ENCODE peak calls at places on chromosomes 2 and 18, in six cellular contexts. S is prostate gland, B is H9, Z is astrocyte of the spinal cord, R is brain microvascular endothelial cell, C is breast epithelium. U is an unnamed sample.

GRCh38 chr2:65436169-65436824 is 3.9 kb upstream of the SPRED2 start:
- DNase-seq in S (peak), C (peak), R (peak), B (peak), Z (peak), U (peak)

GRCh38 chr18:59493019-59493418 is 134.0 kb upstream of the LMAN1 start:
- DNase-seq in R (no peak), Z (no peak), B (no peak), S (no peak), C (no peak), U (no peak)

GRCh38 chr18:72871091-72871490 is 3.3 kb upstream of the NETO1 start:
- DNase-seq in C (no peak), R (peak), Z (peak), B (no peak), S (no peak), U (no peak)

GRCh38 chr2:100757621-100758394 is 62.1 kb upstream of the NPAS2 start:
- DNase-seq in C (no peak), S (no peak), R (peak), Z (peak), B (no peak), U (no peak)

GRCh38 chr2:197037863-197038398 is 111.4 kb upstream of the PGAP1 start:
- DNase-seq in R (no peak), C (no peak), B (no peak), Z (no peak), S (no peak), U (no peak)

GRCh38 chr2:108593547-108594098 is 59.4 kb downstream of the LIMS1 start:
- DNase-seq in C (no peak), R (peak), Z (peak), B (no peak), S (no peak), U (no peak)

GRCh38 chr2:236317938-236318396 is 53.8 kb upstream of the ASB18 start:
- DNase-seq in C (no peak), S (peak), R (no peak), B (no peak), Z (no peak), U (no peak)

GRCh38 chr2:148989882-148990493 is 48.5 kb upstream of the LYPD6B start:
- DNase-seq in Z (peak), R (peak), S (peak), C (no peak), B (peak), U (peak)

GRCh38 chr2:118055512-118056164 is 32.6 kb upstream of the INSIG2 start:
- DNase-seq in C (no peak), Z (no peak), S (no peak), R (no peak), B (no peak), U (no peak)

GRCh38 chr2:8453904-8454302 is 228.0 kb upstream of the ID2 start:
- DNase-seq in S (no peak), C (no peak), B (no peak), R (no peak), Z (peak), U (no peak)

GRCh38 chr2:73000808-73001570 is 70.5 kb downstream of the SFXN5 start:
- DNase-seq in S (no peak), B (peak), Z (no peak), C (no peak), R (no peak), U (no peak)

GRCh38 chr2:20108655-20109396 is 57.4 kb upstream of the LAPTM4A start:
- DNase-seq in R (no peak), S (no peak), C (no peak), B (no peak), Z (no peak), U (no peak)

GRCh38 chr2:10560626-10561025 is 112.5 kb upstream of the ODC1 start:
- DNase-seq in Z (no peak), S (no peak), R (no peak), B (no peak), C (no peak), U (no peak)
- TF ChIP-seq CTCF in Z (no peak), S (no peak), R (no peak), B (no peak), C (no peak), U (no peak)

DNA sequence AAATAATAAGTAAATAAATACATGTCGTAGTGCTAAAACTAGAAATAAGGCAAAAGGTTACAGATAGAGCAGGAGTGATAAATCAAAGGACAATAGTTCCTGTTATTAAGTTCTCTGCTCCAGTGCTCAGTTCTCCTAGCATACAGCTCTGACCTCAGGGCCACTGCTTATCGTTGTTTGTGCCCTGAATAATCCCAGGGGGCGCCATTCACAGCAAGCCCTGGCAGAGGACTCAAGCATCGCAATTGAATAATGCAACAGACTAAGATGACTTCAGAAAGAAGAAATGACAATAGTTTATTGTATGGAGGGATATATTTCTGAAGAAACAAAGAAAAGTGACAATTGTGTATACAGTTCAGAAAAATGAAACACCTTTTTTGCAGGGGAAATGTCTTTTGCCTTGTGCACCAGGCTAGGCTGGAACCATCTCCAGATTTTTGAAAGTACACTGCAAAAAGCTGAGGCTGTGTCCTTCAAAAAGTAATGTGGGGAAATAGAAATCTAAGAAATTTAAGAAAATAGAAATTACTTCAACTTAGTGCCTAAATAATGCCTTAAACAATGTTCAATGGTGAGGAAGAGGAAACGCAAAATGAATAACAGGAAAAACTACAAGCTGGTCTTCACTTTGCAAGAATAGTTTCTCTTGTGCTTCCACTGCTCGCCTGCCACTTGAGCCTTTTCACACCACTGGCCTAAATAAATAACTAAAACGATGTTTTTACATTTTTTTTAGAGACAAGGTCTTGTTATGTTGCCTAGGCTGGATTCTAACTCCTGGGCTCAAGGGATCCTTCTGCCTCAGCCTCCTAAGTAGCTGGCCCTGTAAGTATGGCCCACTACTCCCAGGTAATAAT is 19.0 kb upstream of the CCNYL1 start:
- DNase-seq in B (peak), R (peak), Z (no peak), S (no peak), C (no peak), U (no peak)
- TF ChIP-seq CTCF in B (peak), R (peak), Z (peak), S (no peak), C (no peak), U (no peak)

DNA sequence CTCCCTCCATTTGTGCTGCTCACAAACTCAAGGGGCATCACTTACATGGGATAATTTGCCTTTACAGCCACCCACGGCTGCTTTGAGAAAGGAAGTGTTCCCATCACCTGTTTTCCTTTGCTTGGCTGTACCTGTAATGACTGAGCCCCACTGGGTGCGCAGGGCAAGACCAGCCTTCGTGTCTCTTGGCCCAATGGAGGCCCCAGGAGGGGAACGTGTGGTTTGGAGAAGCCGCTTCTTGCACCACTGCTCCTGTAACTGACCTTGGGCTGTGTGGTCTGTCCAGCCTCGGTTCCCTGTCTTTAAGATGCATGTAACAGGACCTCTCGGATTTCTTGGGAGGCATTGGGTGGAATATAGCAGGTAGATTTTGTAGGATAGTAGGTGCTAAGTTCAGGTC is 41.1 kb downstream of the LDLRAD4 start:
- DNase-seq in S (no peak), Z (no peak), C (no peak), B (no peak), R (no peak), U (no peak)
- TF ChIP-seq CTCF in S (no peak), Z (no peak), C (no peak), B (no peak), R (no peak), U (no peak)

GRCh38 chr2:69210386-69210785 is 176.6 kb downstream of the GFPT1 start:
- DNase-seq in Z (no peak), R (no peak), S (no peak), B (no peak), C (no peak), U (no peak)

GRCh38 chr2:69211111-69211510 is 175.9 kb downstream of the GFPT1 start:
- DNase-seq in R (no peak), Z (no peak), B (no peak), C (no peak), S (no peak), U (no peak)

GRCh38 chr2:69209482-69209881 is 177.5 kb downstream of the GFPT1 start:
- DNase-seq in C (no peak), Z (no peak), B (peak), S (no peak), R (no peak), U (no peak)

GRCh38 chr2:69205491-69205890 is 181.5 kb downstream of the GFPT1 start:
- DNase-seq in C (no peak), B (no peak), S (no peak), R (no peak), Z (no peak), U (no peak)

GRCh38 chr2:69208023-69208595 is 178.9 kb downstream of the GFPT1 start:
- DNase-seq in C (no peak), S (no peak), B (peak), R (no peak), Z (no peak), U (no peak)
- TF ChIP-seq CTCF in C (no peak), S (no peak), B (peak), R (peak), Z (peak), U (no peak)

U was measured in mesothelial cell of epicardium.